ENCODE peak calls at places on chromosomes 2 and 18, in four cellular contexts. F is epithelial cell of esophagus, L is IMR-90, Y is astrocyte of the cerebellum. O is an unnamed sample.

GRCh38 chr2:8204691-8205090 is 477.2 kb upstream of the ID2 start:
- DNase-seq in F (no peak), L (no peak), Y (no peak), O (no peak)

GRCh38 chr2:127611076-127611925 is 34.7 kb upstream of the GPR17 start:
- DNase-seq in F (no peak), L (no peak), Y (no peak), O (no peak)

GRCh38 chr18:77170850-77171410 is 38.3 kb upstream of the MBP start:
- DNase-seq in F (no peak), L (no peak), Y (no peak), O (no peak)

GRCh38 chr18:11071300-11071699 is 78.1 kb downstream of the PIEZO2 start:
- DNase-seq in F (no peak), L (no peak), Y (no peak), O (no peak)

GRCh38 chr18:36177913-36178312 is 9.4 kb upstream of the MOCOS start:
- DNase-seq in F (no peak), L (no peak), Y (no peak), O (no peak)

GRCh38 chr2:199261221-199261620 is 196.5 kb downstream of the SATB2 start:
- DNase-seq in F (no peak), L (peak), Y (peak), O (peak)

GRCh38 chr18:35376393-35376741 is 770 bp downstream of the ZNF396 start:
- DNase-seq in F (no peak), L (no peak), Y (no peak), O (no peak)

GRCh38 chr2:7801212-7801611 is 880.6 kb upstream of the ID2 start:
- DNase-seq in F (no peak), L (no peak), Y (no peak), O (no peak)

GRCh38 chr2:220296174-220296573 is 668.7 kb downstream of the SLC4A3 start:
- DNase-seq in F (peak), L (peak), Y (no peak), O (no peak)

GRCh38 chr2:237916296-237916695 is 50.5 kb upstream of the UBE2F start:
- DNase-seq in F (no peak), L (no peak), Y (no peak), O (no peak)

GRCh38 chr2:1168856-1169255 is 218.2 kb downstream of the SNTG2 start:
- DNase-seq in F (no peak), L (no peak), Y (no peak), O (no peak)

GRCh38 chr2:142754182-142754581 is 123.3 kb upstream of the KYNU start:
- DNase-seq in F (no peak), L (no peak), Y (no peak), O (no peak)

GRCh38 chr2:167827352-167828097 is 419.9 kb downstream of the STK39 start:
- DNase-seq in F (no peak), L (no peak), Y (no peak), O (no peak)

GRCh38 chr2:188076149-188077056 is 215.3 kb upstream of the GULP1 start:
- DNase-seq in F (no peak), L (peak), Y (no peak), O (peak)
- H3K4me3 ChIP-seq in F (no peak), L (no peak), Y (no peak), O (no peak)

DNA sequence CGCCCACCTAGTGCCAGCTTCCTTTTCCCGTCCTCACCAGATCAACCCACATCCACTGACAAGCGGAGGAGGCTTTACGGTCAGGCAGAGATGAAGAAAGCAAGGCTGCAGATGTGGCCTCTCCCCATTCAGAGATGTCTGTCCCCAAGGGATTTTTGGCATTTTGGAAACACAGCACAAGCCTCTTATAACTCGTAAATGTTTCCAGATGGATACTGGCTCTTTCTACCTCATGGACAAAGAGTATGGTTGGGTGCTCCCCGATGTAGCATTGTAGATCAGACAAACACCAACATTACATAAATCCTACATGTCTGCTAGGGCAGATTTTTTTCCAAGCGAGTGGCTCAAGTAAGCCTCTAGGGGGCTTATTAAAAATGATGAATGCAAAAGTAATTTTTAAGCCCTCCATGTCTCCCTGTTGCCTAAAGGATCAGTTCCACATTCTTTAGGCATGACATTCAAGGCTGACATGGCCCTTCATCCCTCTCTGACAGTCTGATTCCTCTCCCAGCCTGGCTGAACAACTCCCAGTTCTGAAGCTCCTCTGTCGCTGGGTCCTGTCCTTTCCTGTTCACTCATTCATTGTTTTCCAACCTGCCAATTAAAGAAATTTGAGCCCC is 11.7 kb downstream of the VIT start:
- DNase-seq in F (peak), L (peak), Y (no peak), O (peak)
- TF ChIP-seq CTCF in F (no peak), L (no peak), Y (no peak), O (peak)

GRCh38 chr18:13614318-13614643 is 112.1 kb downstream of the FAM210A start:
- DNase-seq in F (no peak), L (no peak), Y (no peak), O (no peak)
- H3K4me3 ChIP-seq in F (no peak), L (no peak), Y (no peak), O (no peak)

GRCh38 chr2:45330617-45331016 is 280.4 kb downstream of the SRBD1 start:
- DNase-seq in F (peak), L (peak), Y (no peak), O (peak)

GRCh38 chr2:45332094-45332493 is 279.0 kb downstream of the SRBD1 start:
- DNase-seq in F (no peak), L (no peak), Y (no peak), O (no peak)

GRCh38 chr2:45330113-45330512 is 281.0 kb downstream of the SRBD1 start:
- DNase-seq in F (no peak), L (no peak), Y (no peak), O (no peak)

GRCh38 chr2:45331034-45331786 is 279.9 kb downstream of the SRBD1 start:
- DNase-seq in F (no peak), L (no peak), Y (no peak), O (peak)

DNA sequence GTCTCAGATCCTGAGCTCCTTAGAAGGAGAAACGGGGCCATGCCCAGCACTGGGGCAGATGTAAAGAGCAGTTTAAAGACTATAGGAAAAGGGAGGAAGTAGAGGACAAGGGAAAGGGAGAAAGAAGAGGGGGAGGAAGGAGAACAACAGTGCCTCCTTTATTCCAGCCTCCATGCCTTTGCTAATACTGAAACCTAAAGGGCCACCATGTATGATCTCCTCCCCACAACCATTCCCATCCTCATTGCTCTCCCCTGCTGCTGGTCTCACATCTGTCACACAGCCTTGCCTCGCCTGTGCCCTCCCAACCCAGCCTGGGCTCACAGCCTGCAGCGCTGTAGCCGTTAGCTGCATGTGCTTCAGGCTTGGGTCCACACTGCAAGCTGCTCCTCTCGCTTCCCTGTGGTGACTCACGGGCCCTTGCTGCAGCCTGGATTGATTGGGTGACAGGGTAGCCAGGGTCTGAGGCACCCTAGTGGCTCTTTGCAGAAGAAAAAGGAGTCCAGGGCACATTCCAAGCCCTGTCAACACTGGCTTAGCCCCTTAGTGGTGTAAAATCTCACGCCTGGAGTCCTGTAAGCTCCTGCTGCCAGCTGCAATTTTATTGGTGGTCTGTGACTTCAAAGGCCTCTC is 281.9 kb downstream of the SRBD1 start:
- DNase-seq in F (peak), L (peak), Y (no peak), O (peak)
- TF ChIP-seq CTCF in F (no peak), L (no peak), Y (no peak), O (no peak)